ENCODE peak calls at places on chromosome 22, in seven cellular contexts. One of them, this sample, is unnamed.

GRCh38 chr22:50581031-50581949 is 1.4 kb downstream of the CHKB start:
- DNase-seq in stimulated activated CD4-positive, alpha-beta T cell treated with anti-CD3 and anti-CD28 coated beads, Interleukin-12 subunit alpha, Interleukin-12 subunit beta, amount 100 ng/mL, for 4 hours: no peak
- DNase-seq in caudate nucleus: no peak
- DNase-seq in NCI-H460: no peak
- DNase-seq in mesothelial cell of epicardium: peak
- DNase-seq in NCI-H774: no peak
- DNase-seq in sciatic nerve: peak
- DNase-seq in this sample: no peak

GRCh38 chr22:23240639-23241389 is 60.5 kb downstream of the BCR start:
- DNase-seq in stimulated activated CD4-positive, alpha-beta T cell treated with anti-CD3 and anti-CD28 coated beads, Interleukin-12 subunit alpha, Interleukin-12 subunit beta, amount 100 ng/mL, for 4 hours: peak
- DNase-seq in caudate nucleus: no peak
- DNase-seq in NCI-H460: no peak
- DNase-seq in mesothelial cell of epicardium: no peak
- DNase-seq in NCI-H774: no peak
- DNase-seq in sciatic nerve: no peak
- DNase-seq in this sample: no peak

GRCh38 chr22:27686534-27686933 is 115.0 kb downstream of the MN1 start:
- DNase-seq in stimulated activated CD4-positive, alpha-beta T cell treated with anti-CD3 and anti-CD28 coated beads, Interleukin-12 subunit alpha, Interleukin-12 subunit beta, amount 100 ng/mL, for 4 hours: no peak
- DNase-seq in caudate nucleus: peak
- DNase-seq in NCI-H460: peak
- DNase-seq in mesothelial cell of epicardium: no peak
- DNase-seq in NCI-H774: no peak
- DNase-seq in sciatic nerve: peak
- DNase-seq in this sample: peak

GRCh38 chr22:28429711-28430110 is 249.9 kb downstream of the TTC28 start:
- DNase-seq in stimulated activated CD4-positive, alpha-beta T cell treated with anti-CD3 and anti-CD28 coated beads, Interleukin-12 subunit alpha, Interleukin-12 subunit beta, amount 100 ng/mL, for 4 hours: no peak
- DNase-seq in caudate nucleus: no peak
- DNase-seq in NCI-H460: no peak
- DNase-seq in mesothelial cell of epicardium: no peak
- DNase-seq in NCI-H774: no peak
- DNase-seq in sciatic nerve: no peak
- DNase-seq in this sample: no peak

GRCh38 chr22:17145021-17145680 is 13.9 kb downstream of the HDHD5 start:
- DNase-seq in stimulated activated CD4-positive, alpha-beta T cell treated with anti-CD3 and anti-CD28 coated beads, Interleukin-12 subunit alpha, Interleukin-12 subunit beta, amount 100 ng/mL, for 4 hours: no peak
- DNase-seq in caudate nucleus: no peak
- DNase-seq in NCI-H460: no peak
- DNase-seq in mesothelial cell of epicardium: no peak
- DNase-seq in NCI-H774: no peak
- DNase-seq in sciatic nerve: no peak
- DNase-seq in this sample: no peak

GRCh38 chr22:44131412-44131811 is 49.3 kb upstream of the PARVG start:
- DNase-seq in stimulated activated CD4-positive, alpha-beta T cell treated with anti-CD3 and anti-CD28 coated beads, Interleukin-12 subunit alpha, Interleukin-12 subunit beta, amount 100 ng/mL, for 4 hours: no peak
- DNase-seq in caudate nucleus: no peak
- DNase-seq in NCI-H460: no peak
- DNase-seq in mesothelial cell of epicardium: no peak
- DNase-seq in NCI-H774: no peak
- DNase-seq in sciatic nerve: peak
- DNase-seq in this sample: no peak

GRCh38 chr22:48891688-48892380 is 935.8 kb downstream of the BRD1 start:
- DNase-seq in stimulated activated CD4-positive, alpha-beta T cell treated with anti-CD3 and anti-CD28 coated beads, Interleukin-12 subunit alpha, Interleukin-12 subunit beta, amount 100 ng/mL, for 4 hours: no peak
- DNase-seq in caudate nucleus: no peak
- DNase-seq in NCI-H460: no peak
- DNase-seq in mesothelial cell of epicardium: no peak
- DNase-seq in NCI-H774: no peak
- DNase-seq in sciatic nerve: no peak
- DNase-seq in this sample: no peak

GRCh38 chr22:21443057-21443734 is 24.0 kb upstream of the TMEM191C start:
- DNase-seq in stimulated activated CD4-positive, alpha-beta T cell treated with anti-CD3 and anti-CD28 coated beads, Interleukin-12 subunit alpha, Interleukin-12 subunit beta, amount 100 ng/mL, for 4 hours: no peak
- DNase-seq in caudate nucleus: no peak
- DNase-seq in NCI-H460: no peak
- DNase-seq in mesothelial cell of epicardium: no peak
- DNase-seq in NCI-H774: no peak
- DNase-seq in sciatic nerve: peak
- DNase-seq in this sample: no peak

GRCh38 chr22:42887523-42888507 is 30.7 kb upstream of the ARFGAP3 start:
- DNase-seq in stimulated activated CD4-positive, alpha-beta T cell treated with anti-CD3 and anti-CD28 coated beads, Interleukin-12 subunit alpha, Interleukin-12 subunit beta, amount 100 ng/mL, for 4 hours: no peak
- DNase-seq in caudate nucleus: no peak
- DNase-seq in NCI-H460: no peak
- DNase-seq in mesothelial cell of epicardium: no peak
- DNase-seq in NCI-H774: no peak
- DNase-seq in sciatic nerve: no peak
- DNase-seq in this sample: no peak

GRCh38 chr22:39135092-39135896 is 17.2 kb downstream of the CBX7 start:
- DNase-seq in stimulated activated CD4-positive, alpha-beta T cell treated with anti-CD3 and anti-CD28 coated beads, Interleukin-12 subunit alpha, Interleukin-12 subunit beta, amount 100 ng/mL, for 4 hours: no peak
- DNase-seq in caudate nucleus: no peak
- DNase-seq in NCI-H460: no peak
- DNase-seq in mesothelial cell of epicardium: no peak
- DNase-seq in NCI-H774: no peak
- DNase-seq in sciatic nerve: peak
- DNase-seq in this sample: no peak

GRCh38 chr22:22593964-22594656 is 35.0 kb upstream of the PRAME start:
- DNase-seq in stimulated activated CD4-positive, alpha-beta T cell treated with anti-CD3 and anti-CD28 coated beads, Interleukin-12 subunit alpha, Interleukin-12 subunit beta, amount 100 ng/mL, for 4 hours: peak
- DNase-seq in caudate nucleus: no peak
- DNase-seq in NCI-H460: peak
- DNase-seq in mesothelial cell of epicardium: no peak
- DNase-seq in NCI-H774: peak
- DNase-seq in sciatic nerve: peak
- DNase-seq in this sample: no peak

GRCh38 chr22:19430890-19431541 is 517 bp downstream of the HIRA start:
- DNase-seq in stimulated activated CD4-positive, alpha-beta T cell treated with anti-CD3 and anti-CD28 coated beads, Interleukin-12 subunit alpha, Interleukin-12 subunit beta, amount 100 ng/mL, for 4 hours: peak
- DNase-seq in caudate nucleus: no peak
- DNase-seq in NCI-H460: no peak
- DNase-seq in mesothelial cell of epicardium: no peak
- DNase-seq in NCI-H774: no peak
- DNase-seq in sciatic nerve: peak
- DNase-seq in this sample: no peak

GRCh38 chr22:29040385-29041275 is 21.0 kb downstream of the C22orf31 start:
- DNase-seq in stimulated activated CD4-positive, alpha-beta T cell treated with anti-CD3 and anti-CD28 coated beads, Interleukin-12 subunit alpha, Interleukin-12 subunit beta, amount 100 ng/mL, for 4 hours: peak
- DNase-seq in caudate nucleus: peak
- DNase-seq in NCI-H460: peak
- DNase-seq in mesothelial cell of epicardium: peak
- DNase-seq in NCI-H774: peak
- DNase-seq in sciatic nerve: peak
- DNase-seq in this sample: no peak

GRCh38 chr22:29716814-29717213 is 3.0 kb upstream of the CABP7 start:
- DNase-seq in stimulated activated CD4-positive, alpha-beta T cell treated with anti-CD3 and anti-CD28 coated beads, Interleukin-12 subunit alpha, Interleukin-12 subunit beta, amount 100 ng/mL, for 4 hours: no peak
- DNase-seq in caudate nucleus: peak
- DNase-seq in NCI-H460: peak
- DNase-seq in mesothelial cell of epicardium: peak
- DNase-seq in NCI-H774: no peak
- DNase-seq in sciatic nerve: peak
- DNase-seq in this sample: no peak

GRCh38 chr22:27642104-27642800 is 159.3 kb downstream of the MN1 start:
- DNase-seq in stimulated activated CD4-positive, alpha-beta T cell treated with anti-CD3 and anti-CD28 coated beads, Interleukin-12 subunit alpha, Interleukin-12 subunit beta, amount 100 ng/mL, for 4 hours: no peak
- DNase-seq in caudate nucleus: peak
- DNase-seq in NCI-H460: no peak
- DNase-seq in mesothelial cell of epicardium: no peak
- DNase-seq in NCI-H774: no peak
- DNase-seq in sciatic nerve: peak
- DNase-seq in this sample: no peak

This sample was measured in coronary artery.